ENCODE peak calls at places on chromosomes 7 and 10, in five cellular contexts. D is HCT116, U is SK-N-SH, K is HepG2, Z is GM12878. H is an unnamed sample.
A peak's percentile ranks its signal among the peaks of the same experiment; 100 is the strongest.

GRCh38 chr7:151017953-151018420 is 6.3 kb downstream of the ATG9B start:
- DNase-seq in D (no peak), U (peak; percentile 98), K (no peak), Z (no peak), H (no peak)

GRCh38 chr7:147674705-147675104 is 915.9 kb upstream of the C7orf33 start:
- DNase-seq in D (no peak), U (no peak), K (no peak), Z (no peak), H (no peak)

GRCh38 chr10:113488186-113488585 is 64.7 kb upstream of the HABP2 start:
- DNase-seq in D (no peak), U (no peak), K (no peak), Z (no peak), H (no peak)

GRCh38 chr7:27251513-27252306 is 9.1 kb downstream of the EVX1 start:
- DNase-seq in D (no peak), U (peak; percentile 68), K (no peak), Z (no peak), H (no peak)

GRCh38 chr10:28839600-28840007 is 162.3 kb downstream of the BAMBI start:
- DNase-seq in D (peak; percentile 45), U (peak; percentile 28), K (peak; percentile 21), Z (no peak), H (no peak)

GRCh38 chr10:73873843-73874215 is 526 bp downstream of the CAMK2G start:
- DNase-seq in D (no peak), U (peak; percentile 80), K (no peak), Z (no peak), H (no peak)

GRCh38 chr7:6416516-6417145 is 31.1 kb downstream of the DAGLB start:
- DNase-seq in D (no peak), U (peak; percentile 63), K (peak; percentile 9), Z (no peak), H (no peak)

GRCh38 chr7:149790146-149790548 is 16.8 kb upstream of the ZNF467 start:
- DNase-seq in D (no peak), U (peak; percentile 92), K (no peak), Z (no peak), H (no peak)

GRCh38 chr10:58565256-58565655 is 52.6 kb downstream of the BICC1 start:
- DNase-seq in D (no peak), U (peak; percentile 26), K (no peak), Z (no peak), H (no peak)

GRCh38 chr7:143385891-143386781 is 5.0 kb downstream of the ZYX start:
- DNase-seq in D (no peak), U (no peak), K (no peak), Z (no peak), H (no peak)

GRCh38 chr10:73554729-73555128 is 36.4 kb downstream of the USP54 start:
- DNase-seq in D (no peak), U (no peak), K (no peak), Z (no peak), H (no peak)

GRCh38 chr10:114304566-114305421 is 65.7 kb downstream of the VWA2 start:
- DNase-seq in D (no peak), U (peak; percentile 90), K (no peak), Z (no peak), H (peak; percentile 31)

GRCh38 chr7:129801882-129802281 is 150.9 kb downstream of the UBE2H start:
- DNase-seq in D (no peak), U (no peak), K (no peak), Z (no peak), H (no peak)

GRCh38 chr7:95605275-95605674 is 9.0 kb upstream of the PDK4 start:
- DNase-seq in D (no peak), U (no peak), K (no peak), Z (no peak), H (no peak)

GRCh38 chr7:107667341-107667740 is 6.7 kb downstream of the SLC26A4 start:
- DNase-seq in D (no peak), U (no peak), K (no peak), Z (no peak), H (no peak)

GRCh38 chr7:121872831-121873764 is at the start of gene PTPRZ1:
- DNase-seq in D (no peak), U (peak; percentile 68), K (no peak), Z (no peak), H (no peak)

GRCh38 chr7:128781126-128781525 is 5.5 kb upstream of the OPN1SW start:
- DNase-seq in D (no peak), U (no peak), K (no peak), Z (no peak), H (no peak)

GRCh38 chr10:78510566-78511323 is 477.1 kb downstream of the RPS24 start:
- DNase-seq in D (no peak), U (no peak), K (no peak), Z (no peak), H (peak; percentile 20)

GRCh38 chr7:80624763-80625162 is 13.7 kb upstream of the CD36 start:
- DNase-seq in D (no peak), U (no peak), K (peak; percentile 59), Z (no peak), H (no peak)

GRCh38 chr10:114393886-114394285 is 10.4 kb downstream of the AFAP1L2 start:
- DNase-seq in D (no peak), U (no peak), K (no peak), Z (no peak), H (no peak)

GRCh38 chr7:46586406-46586805 is 665.3 kb upstream of the IGFBP3 start:
- DNase-seq in D (no peak), U (no peak), K (no peak), Z (no peak), H (no peak)

GRCh38 chr7:46581276-46581675 is 660.2 kb upstream of the IGFBP3 start:
- DNase-seq in D (no peak), U (no peak), K (no peak), Z (no peak), H (no peak)

GRCh38 chr7:46589282-46589681 is 668.2 kb upstream of the IGFBP3 start:
- DNase-seq in D (no peak), U (no peak), K (no peak), Z (no peak), H (no peak)

GRCh38 chr7:46580756-46581155 is 659.7 kb upstream of the IGFBP3 start:
- DNase-seq in D (no peak), U (no peak), K (no peak), Z (no peak), H (no peak)

GRCh38 chr7:46583606-46584005 is 662.5 kb upstream of the IGFBP3 start:
- DNase-seq in D (no peak), U (no peak), K (no peak), Z (no peak), H (no peak)
- TF ChIP-seq JUND in D (peak; percentile 28), U (no peak), K (no peak), Z (no peak), H (no peak)

GRCh38 chr7:105913947-105914346 is 37.5 kb upstream of the ATXN7L1 start:
- DNase-seq in D (no peak), U (no peak), K (no peak), Z (no peak), H (no peak)

GRCh38 chr7:105917659-105918058 is 41.3 kb upstream of the ATXN7L1 start:
- DNase-seq in D (no peak), U (no peak), K (no peak), Z (no peak), H (no peak)

GRCh38 chr7:105911961-105912575 is 35.7 kb upstream of the ATXN7L1 start:
- DNase-seq in D (no peak), U (no peak), K (no peak), Z (no peak), H (no peak)

GRCh38 chr7:105920766-105921165 is 42.3 kb upstream of the CDHR3 start:
- DNase-seq in D (no peak), U (no peak), K (no peak), Z (no peak), H (no peak)

DNA sequence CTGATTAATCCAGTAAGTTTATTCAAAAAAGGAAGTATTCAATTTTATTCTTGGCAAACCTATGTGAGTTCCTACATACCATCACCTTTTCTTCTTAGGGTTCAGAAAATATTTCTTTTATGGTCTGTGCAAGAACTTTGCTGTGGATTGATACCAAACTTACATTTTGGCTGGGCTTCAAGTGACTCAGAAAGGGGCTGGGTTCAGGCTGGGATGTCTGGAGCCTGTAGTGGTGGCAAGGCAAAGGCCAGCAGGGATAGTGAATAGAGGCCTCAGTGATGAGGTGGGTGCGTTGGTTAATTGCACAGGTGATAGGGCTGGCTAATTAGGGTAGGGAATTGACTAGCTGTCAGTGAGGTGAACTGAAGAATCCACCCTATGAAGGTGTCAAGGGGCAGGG is 40.2 kb upstream of the ATXN7L1 start:
- DNase-seq in D (no peak), U (no peak), K (no peak), Z (no peak), H (no peak)
- TF ChIP-seq JUND in D (no peak), U (peak; percentile 38), K (no peak), Z (no peak), H (no peak)

DNA sequence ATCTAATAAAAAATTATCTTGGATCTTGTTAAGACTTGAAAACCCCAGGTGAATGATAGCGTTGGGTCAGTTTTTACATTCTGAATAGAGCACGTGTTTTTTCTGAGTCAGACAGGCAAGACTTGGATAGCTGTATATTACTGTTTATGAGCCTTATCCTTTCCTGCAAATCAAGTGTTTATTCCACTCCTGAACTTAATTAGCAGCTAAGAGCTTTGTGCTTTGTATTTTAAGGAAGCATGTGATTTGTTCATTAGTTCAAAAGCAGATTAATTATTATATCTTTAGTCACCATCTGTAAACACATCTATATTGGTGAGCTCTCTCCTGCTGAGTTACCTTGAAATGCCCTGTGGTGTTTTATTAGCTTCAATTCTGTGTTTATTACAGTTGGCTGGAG is 98.6 kb upstream of the PRPS1L1 start:
- DNase-seq in D (no peak), U (no peak), K (no peak), Z (no peak), H (no peak)
- TF ChIP-seq JUND in D (no peak), U (no peak), K (no peak), Z (no peak), H (no peak)

GRCh38 chr10:91799580-91799975 is 1.4 kb downstream of the TNKS2 start:
- DNase-seq in D (no peak), U (no peak), K (no peak), Z (no peak), H (peak; percentile 28)

GRCh38 chr10:91798736-91799579 is 732 bp downstream of the TNKS2 start:
- DNase-seq in D (peak; percentile 36), U (no peak), K (peak; percentile 28), Z (no peak), H (no peak)

GRCh38 chr10:91797077-91797690 is 1.0 kb upstream of the TNKS2 start:
- DNase-seq in D (no peak), U (no peak), K (no peak), Z (no peak), H (peak; percentile 34)

GRCh38 chr10:91797874-91798735 is at the start of gene TNKS2:
- DNase-seq in D (peak; percentile 81), U (peak; percentile 99), K (peak; percentile 87), Z (peak; percentile 75), H (peak; percentile 98)

DNA sequence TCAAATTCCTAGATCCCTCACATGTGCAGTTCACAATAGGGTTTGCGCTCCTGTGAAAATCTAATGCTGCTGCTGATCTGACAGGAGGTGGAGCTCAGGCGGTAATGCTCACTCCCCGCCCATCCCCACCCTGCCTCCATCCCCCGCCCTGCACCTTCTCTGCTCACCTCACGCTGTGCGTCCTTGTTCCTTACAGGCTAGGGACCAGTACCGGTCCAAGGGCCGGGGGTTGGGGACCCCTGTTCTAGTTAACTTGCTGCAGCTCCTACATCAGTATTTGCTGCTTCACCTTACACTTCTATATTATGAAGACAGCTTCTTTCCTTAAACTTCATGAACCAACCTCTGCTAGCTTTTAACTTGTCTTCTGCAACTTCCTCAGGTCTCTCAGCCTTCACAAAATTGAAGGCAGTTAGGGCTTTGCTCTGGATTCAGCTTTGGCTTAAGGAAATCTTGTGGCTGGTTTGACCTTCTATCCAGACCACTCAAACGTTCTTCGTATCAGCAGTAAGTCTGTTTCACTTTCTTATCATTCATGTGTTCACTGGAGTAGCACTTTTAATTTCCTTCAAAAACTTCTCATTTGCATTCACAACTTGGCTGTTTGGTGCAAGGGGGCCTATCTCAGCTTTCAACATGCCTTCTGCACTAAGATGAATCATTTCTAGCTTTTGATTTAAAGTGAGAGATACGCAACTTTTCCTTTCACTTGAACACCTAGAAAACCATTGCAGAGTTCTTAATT is 1.7 kb upstream of the TNKS2 start:
- DNase-seq in D (no peak), U (no peak), K (peak; percentile 4), Z (peak; percentile 64), H (peak; percentile 65)
- TF ChIP-seq JUND in D (no peak), U (no peak), K (no peak), Z (peak; percentile 61), H (no peak)